ENCODE peak calls at places on chromosomes 4 and X, in ten cellular contexts. One of them, this sample, is unnamed.

GRCh38 chr4:68079918-68080317 is 49.8 kb downstream of the TMPRSS11F start:
- DNase-seq in myocyte: no peak
- DNase-seq in cardiac muscle cell: no peak
- DNase-seq in stimulated activated naive CD4-positive, alpha-beta T cell: no peak
- DNase-seq in fibroblast of the aortic adventitia: no peak
- DNase-seq in iris pigment epithelial cell: no peak
- DNase-seq in progenitor cell of endocrine pancreas: no peak
- DNase-seq in RCC 7860: no peak
- DNase-seq in SK-MEL-5: no peak
- DNase-seq in pancreas: no peak
- DNase-seq in this sample: no peak

GRCh38 chrX:103718120-103718519 is 7.4 kb downstream of the TMEM31 start:
- DNase-seq in fibroblast of the aortic adventitia: no peak
- DNase-seq in RCC 7860: no peak
- DNase-seq in stimulated activated naive CD4-positive, alpha-beta T cell: no peak
- DNase-seq in SK-MEL-5: no peak
- DNase-seq in progenitor cell of endocrine pancreas: no peak
- DNase-seq in iris pigment epithelial cell: no peak
- DNase-seq in pancreas: no peak
- DNase-seq in myocyte: no peak
- DNase-seq in cardiac muscle cell: no peak
- DNase-seq in this sample: no peak

GRCh38 chrX:107485019-107485418 is 35.6 kb downstream of the FRMPD3 start:
- DNase-seq in SK-MEL-5: no peak
- DNase-seq in stimulated activated naive CD4-positive, alpha-beta T cell: no peak
- DNase-seq in RCC 7860: no peak
- DNase-seq in iris pigment epithelial cell: no peak
- DNase-seq in pancreas: no peak
- DNase-seq in progenitor cell of endocrine pancreas: no peak
- DNase-seq in cardiac muscle cell: peak; percentile 1
- DNase-seq in myocyte: no peak
- DNase-seq in fibroblast of the aortic adventitia: peak; percentile 22
- DNase-seq in this sample: no peak

GRCh38 chrX:96407501-96407900 is 277.1 kb upstream of the DIAPH2 start:
- DNase-seq in stimulated activated naive CD4-positive, alpha-beta T cell: no peak
- DNase-seq in fibroblast of the aortic adventitia: peak; percentile 77
- DNase-seq in iris pigment epithelial cell: peak; percentile 72
- DNase-seq in RCC 7860: no peak
- DNase-seq in pancreas: no peak
- DNase-seq in progenitor cell of endocrine pancreas: no peak
- DNase-seq in cardiac muscle cell: peak; percentile 68
- DNase-seq in SK-MEL-5: no peak
- DNase-seq in myocyte: peak; percentile 48
- DNase-seq in this sample: no peak

GRCh38 chr4:46250997-46251396 is 127.1 kb upstream of the GABRG1 start:
- DNase-seq in iris pigment epithelial cell: no peak
- DNase-seq in SK-MEL-5: no peak
- DNase-seq in myocyte: no peak
- DNase-seq in stimulated activated naive CD4-positive, alpha-beta T cell: no peak
- DNase-seq in cardiac muscle cell: no peak
- DNase-seq in pancreas: no peak
- DNase-seq in fibroblast of the aortic adventitia: no peak
- DNase-seq in progenitor cell of endocrine pancreas: no peak
- DNase-seq in RCC 7860: no peak
- DNase-seq in this sample: no peak

GRCh38 chrX:26557691-26558321 is 341.8 kb downstream of the MAGEB5 start:
- DNase-seq in cardiac muscle cell: no peak
- DNase-seq in progenitor cell of endocrine pancreas: no peak
- DNase-seq in iris pigment epithelial cell: no peak
- DNase-seq in RCC 7860: no peak
- DNase-seq in SK-MEL-5: no peak
- DNase-seq in myocyte: no peak
- DNase-seq in fibroblast of the aortic adventitia: no peak
- DNase-seq in stimulated activated naive CD4-positive, alpha-beta T cell: no peak
- DNase-seq in pancreas: peak; percentile 65
- DNase-seq in this sample: no peak

GRCh38 chr4:158020734-158021346 is 152.0 kb downstream of the GASK1B start:
- DNase-seq in myocyte: peak; percentile 67
- DNase-seq in progenitor cell of endocrine pancreas: no peak
- DNase-seq in SK-MEL-5: peak; percentile 89
- DNase-seq in cardiac muscle cell: peak; percentile 85
- DNase-seq in stimulated activated naive CD4-positive, alpha-beta T cell: no peak
- DNase-seq in iris pigment epithelial cell: peak; percentile 95
- DNase-seq in pancreas: no peak
- DNase-seq in RCC 7860: peak; percentile 79
- DNase-seq in fibroblast of the aortic adventitia: peak; percentile 97
- DNase-seq in this sample: no peak

GRCh38 chr4:114921790-114922581 is 191.4 kb downstream of the NDST4 start:
- DNase-seq in myocyte: no peak
- DNase-seq in cardiac muscle cell: no peak
- DNase-seq in SK-MEL-5: peak; percentile 67
- DNase-seq in pancreas: no peak
- DNase-seq in fibroblast of the aortic adventitia: no peak
- DNase-seq in progenitor cell of endocrine pancreas: no peak
- DNase-seq in RCC 7860: no peak
- DNase-seq in stimulated activated naive CD4-positive, alpha-beta T cell: no peak
- DNase-seq in iris pigment epithelial cell: peak; percentile 0
- DNase-seq in this sample: no peak

GRCh38 chrX:69388526-69388925 is 115.6 kb upstream of the NALF2 start:
- DNase-seq in myocyte: peak; percentile 1
- DNase-seq in progenitor cell of endocrine pancreas: no peak
- DNase-seq in RCC 7860: no peak
- DNase-seq in cardiac muscle cell: no peak
- DNase-seq in stimulated activated naive CD4-positive, alpha-beta T cell: no peak
- DNase-seq in fibroblast of the aortic adventitia: no peak
- DNase-seq in SK-MEL-5: peak; percentile 1
- DNase-seq in pancreas: no peak
- DNase-seq in iris pigment epithelial cell: no peak
- DNase-seq in this sample: no peak

GRCh38 chrX:70969635-70970481 is 39.0 kb upstream of the SLC7A3 start:
- DNase-seq in fibroblast of the aortic adventitia: no peak
- DNase-seq in RCC 7860: no peak
- DNase-seq in cardiac muscle cell: no peak
- DNase-seq in myocyte: no peak
- DNase-seq in iris pigment epithelial cell: no peak
- DNase-seq in progenitor cell of endocrine pancreas: no peak
- DNase-seq in pancreas: no peak
- DNase-seq in SK-MEL-5: no peak
- DNase-seq in stimulated activated naive CD4-positive, alpha-beta T cell: no peak
- DNase-seq in this sample: no peak

GRCh38 chr4:26175016-26175786 is 145.6 kb upstream of the RBPJ start:
- DNase-seq in myocyte: peak; percentile 75
- DNase-seq in progenitor cell of endocrine pancreas: no peak
- DNase-seq in pancreas: no peak
- DNase-seq in cardiac muscle cell: no peak
- DNase-seq in fibroblast of the aortic adventitia: no peak
- DNase-seq in SK-MEL-5: no peak
- DNase-seq in iris pigment epithelial cell: no peak
- DNase-seq in stimulated activated naive CD4-positive, alpha-beta T cell: no peak
- DNase-seq in RCC 7860: no peak
- DNase-seq in this sample: no peak

GRCh38 chrX:23838953-23839352 is 56.0 kb downstream of the SAT1 start:
- DNase-seq in fibroblast of the aortic adventitia: no peak
- DNase-seq in pancreas: no peak
- DNase-seq in RCC 7860: no peak
- DNase-seq in myocyte: no peak
- DNase-seq in SK-MEL-5: no peak
- DNase-seq in cardiac muscle cell: no peak
- DNase-seq in stimulated activated naive CD4-positive, alpha-beta T cell: no peak
- DNase-seq in progenitor cell of endocrine pancreas: no peak
- DNase-seq in iris pigment epithelial cell: no peak
- DNase-seq in this sample: no peak

GRCh38 chr4:128177376-128177959 is 110.1 kb downstream of the PGRMC2 start:
- DNase-seq in cardiac muscle cell: peak; percentile 12
- DNase-seq in stimulated activated naive CD4-positive, alpha-beta T cell: no peak
- DNase-seq in iris pigment epithelial cell: peak; percentile 56
- DNase-seq in fibroblast of the aortic adventitia: peak; percentile 32
- DNase-seq in pancreas: no peak
- DNase-seq in myocyte: no peak
- DNase-seq in SK-MEL-5: no peak
- DNase-seq in RCC 7860: no peak
- DNase-seq in progenitor cell of endocrine pancreas: no peak
- DNase-seq in this sample: no peak

GRCh38 chrX:24023972-24024664 is 2.9 kb downstream of the KLHL15 start:
- DNase-seq in iris pigment epithelial cell: peak; percentile 37
- DNase-seq in SK-MEL-5: peak; percentile 5
- DNase-seq in RCC 7860: no peak
- DNase-seq in myocyte: peak; percentile 14
- DNase-seq in pancreas: no peak
- DNase-seq in stimulated activated naive CD4-positive, alpha-beta T cell: no peak
- DNase-seq in fibroblast of the aortic adventitia: peak; percentile 25
- DNase-seq in progenitor cell of endocrine pancreas: no peak
- DNase-seq in cardiac muscle cell: peak; percentile 22
- DNase-seq in this sample: no peak

GRCh38 chrX:134935286-134935685 is 55.5 kb upstream of the SMIM10 start:
- DNase-seq in iris pigment epithelial cell: no peak
- DNase-seq in progenitor cell of endocrine pancreas: no peak
- DNase-seq in pancreas: no peak
- DNase-seq in stimulated activated naive CD4-positive, alpha-beta T cell: no peak
- DNase-seq in RCC 7860: peak; percentile 46
- DNase-seq in cardiac muscle cell: no peak
- DNase-seq in myocyte: no peak
- DNase-seq in SK-MEL-5: no peak
- DNase-seq in fibroblast of the aortic adventitia: no peak
- DNase-seq in this sample: no peak

GRCh38 chrX:15349046-15349445 is 13.7 kb upstream of the PIGA start:
- DNase-seq in cardiac muscle cell: peak; percentile 79
- DNase-seq in progenitor cell of endocrine pancreas: peak; percentile 15
- DNase-seq in RCC 7860: peak; percentile 20
- DNase-seq in myocyte: peak; percentile 59
- DNase-seq in pancreas: no peak
- DNase-seq in iris pigment epithelial cell: peak; percentile 71
- DNase-seq in stimulated activated naive CD4-positive, alpha-beta T cell: no peak
- DNase-seq in SK-MEL-5: peak; percentile 89
- DNase-seq in fibroblast of the aortic adventitia: peak; percentile 89
- DNase-seq in this sample: no peak

GRCh38 chr4:141425124-141425523 is 204.4 kb downstream of the ZNF330 start:
- DNase-seq in cardiac muscle cell: peak; percentile 55
- DNase-seq in pancreas: no peak
- DNase-seq in fibroblast of the aortic adventitia: peak; percentile 83
- DNase-seq in RCC 7860: peak; percentile 16
- DNase-seq in myocyte: peak; percentile 44
- DNase-seq in iris pigment epithelial cell: peak; percentile 92
- DNase-seq in stimulated activated naive CD4-positive, alpha-beta T cell: no peak
- DNase-seq in progenitor cell of endocrine pancreas: no peak
- DNase-seq in SK-MEL-5: no peak
- DNase-seq in this sample: no peak

GRCh38 chrX:33726281-33727160 is 405.6 kb downstream of the FAM47A start:
- DNase-seq in iris pigment epithelial cell: no peak
- DNase-seq in SK-MEL-5: no peak
- DNase-seq in pancreas: peak; percentile 37
- DNase-seq in cardiac muscle cell: no peak
- DNase-seq in stimulated activated naive CD4-positive, alpha-beta T cell: no peak
- DNase-seq in myocyte: no peak
- DNase-seq in fibroblast of the aortic adventitia: no peak
- DNase-seq in progenitor cell of endocrine pancreas: peak; percentile 15
- DNase-seq in RCC 7860: no peak
- DNase-seq in this sample: no peak

GRCh38 chrX:150364347-150365050 is 1.4 kb downstream of the MAMLD1 start:
- DNase-seq in stimulated activated naive CD4-positive, alpha-beta T cell: no peak
- DNase-seq in SK-MEL-5: no peak
- DNase-seq in myocyte: no peak
- DNase-seq in fibroblast of the aortic adventitia: peak; percentile 12
- DNase-seq in RCC 7860: no peak
- DNase-seq in iris pigment epithelial cell: peak; percentile 34
- DNase-seq in pancreas: peak; percentile 82
- DNase-seq in cardiac muscle cell: peak; percentile 19
- DNase-seq in progenitor cell of endocrine pancreas: no peak
- DNase-seq in this sample: no peak

GRCh38 chr4:183350317-183351071 is 28.3 kb upstream of the CLDN24 start:
- DNase-seq in stimulated activated naive CD4-positive, alpha-beta T cell: no peak
- DNase-seq in progenitor cell of endocrine pancreas: no peak
- DNase-seq in myocyte: no peak
- DNase-seq in SK-MEL-5: no peak
- DNase-seq in cardiac muscle cell: no peak
- DNase-seq in RCC 7860: no peak
- DNase-seq in iris pigment epithelial cell: no peak
- DNase-seq in pancreas: no peak
- DNase-seq in fibroblast of the aortic adventitia: no peak
- DNase-seq in this sample: no peak

GRCh38 chrX:153030801-153031200 is 25.5 kb upstream of the PNMA3 start:
- DNase-seq in myocyte: no peak
- DNase-seq in progenitor cell of endocrine pancreas: no peak
- DNase-seq in fibroblast of the aortic adventitia: no peak
- DNase-seq in pancreas: peak; percentile 73
- DNase-seq in cardiac muscle cell: no peak
- DNase-seq in RCC 7860: no peak
- DNase-seq in stimulated activated naive CD4-positive, alpha-beta T cell: no peak
- DNase-seq in iris pigment epithelial cell: no peak
- DNase-seq in SK-MEL-5: no peak
- DNase-seq in this sample: no peak

GRCh38 chrX:30913556-30913955 is 24.5 kb upstream of the TAB3 start:
- DNase-seq in progenitor cell of endocrine pancreas: no peak
- DNase-seq in SK-MEL-5: no peak
- DNase-seq in myocyte: no peak
- DNase-seq in fibroblast of the aortic adventitia: no peak
- DNase-seq in RCC 7860: no peak
- DNase-seq in pancreas: no peak
- DNase-seq in stimulated activated naive CD4-positive, alpha-beta T cell: no peak
- DNase-seq in cardiac muscle cell: no peak
- DNase-seq in iris pigment epithelial cell: no peak
- DNase-seq in this sample: no peak

GRCh38 chr4:93828830-93829530 is 427 bp downstream of the ATOH1 start:
- DNase-seq in fibroblast of the aortic adventitia: no peak
- DNase-seq in myocyte: peak; percentile 5
- DNase-seq in cardiac muscle cell: no peak
- DNase-seq in stimulated activated naive CD4-positive, alpha-beta T cell: no peak
- DNase-seq in RCC 7860: no peak
- DNase-seq in progenitor cell of endocrine pancreas: peak; percentile 44
- DNase-seq in iris pigment epithelial cell: no peak
- DNase-seq in pancreas: peak; percentile 83
- DNase-seq in SK-MEL-5: no peak
- DNase-seq in this sample: no peak

GRCh38 chrX:67384403-67384802 is 159.4 kb upstream of the AR start:
- DNase-seq in SK-MEL-5: no peak
- DNase-seq in RCC 7860: no peak
- DNase-seq in pancreas: no peak
- DNase-seq in cardiac muscle cell: no peak
- DNase-seq in progenitor cell of endocrine pancreas: no peak
- DNase-seq in iris pigment epithelial cell: no peak
- DNase-seq in myocyte: no peak
- DNase-seq in stimulated activated naive CD4-positive, alpha-beta T cell: no peak
- DNase-seq in fibroblast of the aortic adventitia: no peak
- DNase-seq in this sample: no peak

GRCh38 chr4:14335872-14336271 is 666.4 kb upstream of the CPEB2 start:
- DNase-seq in cardiac muscle cell: no peak
- DNase-seq in SK-MEL-5: no peak
- DNase-seq in progenitor cell of endocrine pancreas: no peak
- DNase-seq in myocyte: no peak
- DNase-seq in stimulated activated naive CD4-positive, alpha-beta T cell: no peak
- DNase-seq in RCC 7860: no peak
- DNase-seq in pancreas: no peak
- DNase-seq in iris pigment epithelial cell: no peak
- DNase-seq in fibroblast of the aortic adventitia: no peak
- DNase-seq in this sample: no peak

GRCh38 chr4:84669201-84669600 is 86.3 kb downstream of the CDS1 start:
- DNase-seq in cardiac muscle cell: no peak
- DNase-seq in iris pigment epithelial cell: no peak
- DNase-seq in SK-MEL-5: no peak
- DNase-seq in progenitor cell of endocrine pancreas: no peak
- DNase-seq in stimulated activated naive CD4-positive, alpha-beta T cell: no peak
- DNase-seq in myocyte: no peak
- DNase-seq in fibroblast of the aortic adventitia: no peak
- DNase-seq in RCC 7860: no peak
- DNase-seq in pancreas: no peak
- DNase-seq in this sample: no peak

GRCh38 chr4:190020790-190021717 is 6.0 kb downstream of the FRG2 start:
- DNase-seq in myocyte: no peak
- DNase-seq in fibroblast of the aortic adventitia: peak; percentile 43
- DNase-seq in SK-MEL-5: no peak
- DNase-seq in progenitor cell of endocrine pancreas: no peak
- DNase-seq in cardiac muscle cell: peak; percentile 54
- DNase-seq in RCC 7860: peak; percentile 66
- DNase-seq in stimulated activated naive CD4-positive, alpha-beta T cell: no peak
- DNase-seq in iris pigment epithelial cell: no peak
- DNase-seq in pancreas: peak; percentile 88
- DNase-seq in this sample: no peak

GRCh38 chr4:168059251-168059650 is 33.1 kb upstream of the ANXA10 start:
- DNase-seq in cardiac muscle cell: peak; percentile 33
- DNase-seq in fibroblast of the aortic adventitia: peak; percentile 76
- DNase-seq in pancreas: no peak
- DNase-seq in stimulated activated naive CD4-positive, alpha-beta T cell: no peak
- DNase-seq in SK-MEL-5: no peak
- DNase-seq in RCC 7860: no peak
- DNase-seq in iris pigment epithelial cell: peak; percentile 77
- DNase-seq in myocyte: peak; percentile 59
- DNase-seq in progenitor cell of endocrine pancreas: no peak
- DNase-seq in this sample: no peak